ENCODE peak calls at places on chromosomes 7 and 10, in six cellular contexts. Y is heart left ventricle, D is coronary artery, V is IMR-90, J is adrenal gland, I is cardiac muscle cell. O is an unnamed sample.

GRCh38 chr10:61961278-61961677 is 59.8 kb downstream of the ARID5B start:
- DNase-seq in Y (no peak), D (no peak), V (no peak), J (no peak), I (no peak), O (no peak)

GRCh38 chr10:92490387-92490786 is 83.5 kb downstream of the IDE start:
- DNase-seq in Y (no peak), D (no peak), V (peak), J (no peak), I (no peak), O (no peak)

GRCh38 chr10:7192831-7193348 is 217.9 kb downstream of the SFMBT2 start:
- DNase-seq in Y (no peak), D (no peak), V (no peak), J (no peak), I (no peak), O (no peak)

GRCh38 chr10:95363303-95363912 is 72.6 kb upstream of the PDLIM1 start:
- DNase-seq in Y (peak), D (no peak), V (peak), J (peak), I (peak), O (peak)

GRCh38 chr7:137354361-137354760 is 10.8 kb upstream of the PTN start:
- DNase-seq in Y (no peak), D (no peak), V (peak), J (no peak), I (no peak), O (no peak)

GRCh38 chr7:94313926-94314325 is 80.8 kb upstream of the COL1A2 start:
- DNase-seq in Y (no peak), D (no peak), V (peak), J (no peak), I (no peak), O (no peak)

GRCh38 chr7:7795736-7796135 is 77.3 kb upstream of the RPA3 start:
- DNase-seq in Y (no peak), D (no peak), V (peak), J (no peak), I (no peak), O (no peak)

GRCh38 chr10:112746329-112746728 is 203.7 kb upstream of the TCF7L2 start:
- DNase-seq in Y (no peak), D (no peak), V (no peak), J (no peak), I (peak), O (no peak)

GRCh38 chr10:59234814-59235429 is 58.5 kb downstream of the PHYHIPL start:
- DNase-seq in Y (peak), D (no peak), V (peak), J (no peak), I (peak), O (no peak)

GRCh38 chr10:5071411-5072198 is 22.6 kb upstream of the AKR1C3 start:
- DNase-seq in Y (peak), D (peak), V (peak), J (peak), I (peak), O (peak)

GRCh38 chr10:126387041-126387908 is 1.0 kb downstream of the ADAM12 start:
- DNase-seq in Y (peak), D (no peak), V (peak), J (peak), I (peak), O (no peak)

GRCh38 chr10:79274279-79275104 is 72.8 kb upstream of the PPIF start:
- DNase-seq in Y (peak), D (peak), V (no peak), J (peak), I (peak), O (no peak)

GRCh38 chr10:66925896-66926719 is at the start of gene LRRTM3:
- DNase-seq in Y (peak), D (no peak), V (peak), J (peak), I (peak), O (no peak)

GRCh38 chr7:23468721-23469149 is 1.6 kb downstream of the IGF2BP3 start:
- DNase-seq in Y (no peak), D (no peak), V (no peak), J (no peak), I (peak), O (no peak)

GRCh38 chr7:123024989-123025758 is 29.7 kb upstream of the TAS2R16 start:
- DNase-seq in Y (no peak), D (no peak), V (no peak), J (no peak), I (no peak), O (no peak)

GRCh38 chr10:66773418-66773817 is 152.4 kb upstream of the LRRTM3 start:
- DNase-seq in Y (no peak), D (no peak), V (no peak), J (no peak), I (no peak), O (no peak)

GRCh38 chr10:114560144-114560543 is 97.9 kb downstream of the ABLIM1 start:
- DNase-seq in Y (no peak), D (no peak), V (no peak), J (no peak), I (no peak), O (no peak)

GRCh38 chr10:119538632-119539358 is 3.7 kb downstream of the RGS10 start:
- DNase-seq in Y (no peak), D (no peak), V (no peak), J (no peak), I (no peak), O (no peak)

GRCh38 chr10:124706462-124706857 is 37.7 kb downstream of the FAM53B start:
- DNase-seq in Y (no peak), D (no peak), V (no peak), J (no peak), I (no peak), O (no peak)

GRCh38 chr10:624605-625334 is 64.7 kb downstream of the DIP2C start:
- DNase-seq in Y (peak), D (no peak), V (peak), J (peak), I (peak), O (no peak)

GRCh38 chr10:13716161-13717071 is 129.7 kb downstream of the PRPF18 start:
- DNase-seq in Y (peak), D (no peak), V (peak), J (no peak), I (no peak), O (no peak)

GRCh38 chr7:132275811-132276210 is 300.5 kb downstream of the PLXNA4 start:
- DNase-seq in Y (no peak), D (no peak), V (no peak), J (no peak), I (no peak), O (no peak)

GRCh38 chr10:69715156-69715898 is 85.3 kb downstream of the FAM241B start:
- DNase-seq in Y (no peak), D (peak), V (peak), J (no peak), I (no peak), O (no peak)

GRCh38 chr7:143361552-143362125 is 874 bp downstream of the FAM131B start:
- DNase-seq in Y (no peak), D (peak), V (no peak), J (no peak), I (no peak), O (no peak)

GRCh38 chr7:22610871-22611757 is 111.1 kb upstream of the STEAP1B start:
- DNase-seq in Y (no peak), D (no peak), V (peak), J (no peak), I (no peak), O (no peak)

GRCh38 chr7:29022291-29022988 is 64.3 kb upstream of the TRIL start:
- DNase-seq in Y (no peak), D (no peak), V (no peak), J (no peak), I (no peak), O (no peak)

GRCh38 chr7:29019896-29020295 is 61.8 kb upstream of the TRIL start:
- DNase-seq in Y (no peak), D (no peak), V (no peak), J (no peak), I (no peak), O (no peak)

GRCh38 chr7:29017666-29018065 is 59.5 kb upstream of the TRIL start:
- DNase-seq in Y (no peak), D (no peak), V (peak), J (no peak), I (no peak), O (no peak)

GRCh38 chr7:29014725-29015124 is 56.6 kb upstream of the TRIL start:
- DNase-seq in Y (no peak), D (no peak), V (no peak), J (no peak), I (no peak), O (no peak)

GRCh38 chr7:29019275-29019820 is 61.2 kb upstream of the TRIL start:
- DNase-seq in Y (no peak), D (no peak), V (no peak), J (no peak), I (no peak), O (no peak)
- TF ChIP-seq CTCF in Y (peak), D (no peak), V (no peak), J (no peak), I (peak), O (peak)

GRCh38 chr10:22999942-23000341 is 72.1 kb downstream of the ARMC3 start:
- DNase-seq in Y (no peak), D (no peak), V (no peak), J (no peak), I (no peak), O (no peak)
- TF ChIP-seq CTCF in Y (no peak), D (no peak), V (no peak), J (no peak), I (no peak), O (no peak)

GRCh38 chr7:91852263-91852741 is 28.2 kb downstream of the MTERF1 start:
- DNase-seq in Y (no peak), D (no peak), V (peak), J (no peak), I (peak), O (no peak)
- TF ChIP-seq CTCF in Y (no peak), D (no peak), V (peak), J (no peak), I (peak), O (no peak)

DNA sequence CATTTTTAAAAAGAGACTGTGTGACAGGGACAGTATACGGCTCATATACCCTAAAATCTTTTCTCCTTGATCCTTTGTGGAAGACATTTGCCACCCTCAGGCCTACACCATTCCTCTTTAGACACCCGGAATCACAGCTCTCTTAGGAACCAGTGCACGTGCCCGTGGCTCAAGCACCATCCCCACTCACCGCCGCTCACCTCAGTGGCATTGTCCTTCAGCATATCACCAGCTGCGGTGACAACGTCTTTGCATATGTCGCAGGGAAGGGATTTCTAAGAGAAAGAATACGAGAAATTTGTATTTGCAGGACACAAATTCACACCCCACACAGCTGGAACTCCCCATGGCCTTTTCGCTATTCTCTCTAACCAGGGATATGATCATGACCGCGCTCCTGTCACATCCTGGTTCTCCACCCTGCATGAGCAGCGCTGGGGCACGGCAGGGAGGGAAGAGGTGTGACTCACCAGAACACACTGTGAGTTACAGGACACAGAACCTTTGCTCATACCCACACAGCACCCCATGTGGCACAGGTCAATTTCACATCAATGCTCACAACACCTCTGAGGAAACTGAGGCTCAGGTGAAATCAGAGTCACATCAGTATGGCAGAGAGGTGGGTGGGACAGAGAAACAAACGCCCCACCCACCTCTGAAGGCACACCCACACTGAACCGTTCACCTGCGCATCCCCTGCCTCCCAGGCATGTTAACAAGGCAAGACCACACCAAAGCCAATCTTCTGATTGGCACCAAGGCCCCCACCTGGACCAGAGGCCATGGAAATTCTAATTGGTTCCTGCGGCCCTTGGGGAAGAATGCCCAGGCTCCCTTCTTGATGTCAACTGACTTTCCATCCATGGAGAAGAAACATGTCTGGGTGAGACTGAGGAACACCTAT is 19.2 kb downstream of the PSAP start:
- DNase-seq in Y (no peak), D (no peak), V (peak), J (no peak), I (no peak), O (no peak)
- TF ChIP-seq CTCF in Y (no peak), D (no peak), V (no peak), J (no peak), I (no peak), O (no peak)

GRCh38 chr7:135920478-135920877 is 56.7 kb downstream of the MTPN start:
- DNase-seq in Y (no peak), D (no peak), V (no peak), J (no peak), I (no peak), O (no peak)
- TF ChIP-seq CTCF in Y (no peak), D (no peak), V (no peak), J (no peak), I (no peak), O (no peak)

DNA sequence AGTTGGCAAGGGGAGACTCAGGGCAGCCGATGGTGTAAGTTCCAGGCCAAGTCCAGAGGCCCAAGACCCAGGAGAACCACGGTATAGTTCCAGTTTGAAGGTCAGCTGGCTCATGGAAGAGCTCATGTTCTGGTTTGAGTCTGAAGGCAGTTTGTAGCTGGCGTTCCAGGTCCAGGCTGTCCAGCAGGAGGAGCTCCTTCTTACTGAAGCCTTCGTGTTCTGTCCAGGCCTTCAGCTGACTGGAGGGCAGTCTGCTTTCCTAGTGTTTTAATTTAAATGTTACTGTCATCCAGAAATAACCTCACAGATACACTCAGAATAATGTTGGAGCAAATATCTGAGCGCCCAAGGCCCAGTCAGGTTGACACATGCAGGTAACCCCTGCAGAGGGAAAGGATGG is 4.2 kb downstream of the SUN1 start:
- DNase-seq in Y (no peak), D (no peak), V (peak), J (no peak), I (peak), O (no peak)
- TF ChIP-seq CTCF in Y (peak), D (peak), V (peak), J (peak), I (peak), O (peak)

GRCh38 chr7:13879143-13879542 is 110.3 kb downstream of the ETV1 start:
- DNase-seq in Y (no peak), D (no peak), V (no peak), J (no peak), I (no peak), O (no peak)
- TF ChIP-seq CTCF in Y (no peak), D (no peak), V (no peak), J (no peak), I (no peak), O (no peak)